ENCODE peak calls at places on chromosomes 16 and 17, in six cellular contexts. B, U, S, X, L and P are unnamed samples.

GRCh38 chr16:57349212-57350031 is 9.2 kb upstream of the CCL22 start:
- DNase-seq in L (no peak), S (no peak), U (no peak), B (no peak), X (no peak), P (no peak)

GRCh38 chr17:62824290-62825135 is 16.4 kb upstream of the MARCHF10 start:
- DNase-seq in U (no peak), X (no peak), B (no peak), L (peak; percentile 96), S (peak; percentile 61), P (no peak)

GRCh38 chr16:81637336-81638235 is 141.5 kb upstream of the PLCG2 start:
- DNase-seq in L (no peak), U (no peak), B (no peak), X (no peak), S (no peak), P (no peak)

GRCh38 chr16:20402651-20403050 is 1.9 kb downstream of the PDILT start:
- DNase-seq in L (no peak), S (no peak), X (no peak), B (no peak), U (no peak), P (no peak)

GRCh38 chr16:10181196-10182162 is 749 bp downstream of the GRIN2A start:
- DNase-seq in B (no peak), X (peak; percentile 75), L (peak; percentile 63), U (peak; percentile 61), S (peak; percentile 80), P (peak; percentile 85)

GRCh38 chr16:1780677-1781072 is 1.7 kb downstream of the SPSB3 start:
- DNase-seq in S (no peak), B (no peak), U (no peak), X (no peak), L (no peak), P (no peak)

GRCh38 chr16:73414636-73415035 is 366.7 kb upstream of the ZFHX3 start:
- DNase-seq in U (no peak), L (no peak), S (no peak), X (no peak), B (no peak), P (no peak)

GRCh38 chr17:11363575-11363974 is 122.6 kb downstream of the SHISA6 start:
- DNase-seq in L (no peak), S (no peak), U (no peak), B (no peak), X (no peak), P (no peak)

GRCh38 chr16:78842950-78843349 is 743.5 kb downstream of the WWOX start:
- DNase-seq in B (no peak), U (no peak), X (no peak), S (no peak), L (no peak), P (no peak)

GRCh38 chr16:82506734-82507133 is 120.0 kb upstream of the CDH13 start:
- DNase-seq in U (no peak), L (no peak), B (no peak), S (no peak), X (no peak), P (no peak)

GRCh38 chr16:57889960-57890751 is 80.8 kb downstream of the CNGB1 start:
- DNase-seq in U (no peak), L (no peak), X (no peak), B (no peak), S (no peak), P (peak; percentile 72)

GRCh38 chr16:53429221-53429943 is 4.9 kb upstream of the RBL2 start:
- DNase-seq in S (no peak), X (no peak), L (peak; percentile 65), B (no peak), U (no peak), P (no peak)

GRCh38 chr16:88934066-88934667 is 42.8 kb downstream of the CBFA2T3 start:
- DNase-seq in X (no peak), U (no peak), B (no peak), S (no peak), L (no peak), P (no peak)

GRCh38 chr17:75228305-75228704 is 22.8 kb downstream of the NUP85 start:
- DNase-seq in U (peak; percentile 23), B (no peak), X (no peak), L (no peak), S (no peak), P (no peak)

GRCh38 chr16:638034-638543 is 2.0 kb upstream of the METTL26 start:
- DNase-seq in U (no peak), X (no peak), B (no peak), S (no peak), L (no peak), P (peak; percentile 73)

GRCh38 chr17:73494955-73495349 is 149.3 kb downstream of the SDK2 start:
- DNase-seq in X (no peak), B (no peak), U (no peak), L (no peak), S (no peak), P (no peak)

GRCh38 chr16:2031081-2031577 is 4.4 kb downstream of the NHERF2 start:
- DNase-seq in U (peak; percentile 66), X (no peak), B (no peak), L (no peak), S (no peak), P (peak; percentile 87)

GRCh38 chr17:43983515-43984411 is 20.7 kb upstream of the NAGS start:
- DNase-seq in S (no peak), B (no peak), X (no peak), U (peak; percentile 56), L (no peak), P (peak; percentile 62)

GRCh38 chr17:81487487-81488275 is 24.9 kb downstream of the ACTG1 start:
- DNase-seq in L (peak; percentile 38), B (peak; percentile 65), S (peak; percentile 75), X (peak; percentile 88), U (peak; percentile 92), P (peak; percentile 95)
- H3K4me3 ChIP-seq in L (peak overlapping the region; percentile 48), B (no peak overlapping the region), S (peak overlapping the region; percentile 44), X (peak overlapping the region; percentile 48), U (peak overlapping the region; percentile 85), P (peak overlapping the region; percentile 79)

GRCh38 chr16:31754998-31755615 is 118.5 kb upstream of the ZNF267 start:
- DNase-seq in X (no peak), L (no peak), U (no peak), B (no peak), S (no peak), P (no peak)
- H3K9me3 ChIP-seq in X (peaks cover 28% of the 10 kb centered on the region), L (peaks cover 56% of the 10 kb centered on the region), U (peaks cover 96% of the 10 kb centered on the region), B (peaks cover 72% of the 10 kb centered on the region), S (peaks cover 7% of the 10 kb centered on the region), P (peaks cover 9% of the 10 kb centered on the region)

GRCh38 chr17:29021251-29021650 is 15.4 kb upstream of the SEZ6 start:
- DNase-seq in X (no peak), B (no peak), U (no peak), L (no peak), S (no peak), P (no peak)

GRCh38 chr17:29019475-29020181 is 13.8 kb upstream of the SEZ6 start:
- DNase-seq in U (no peak), S (no peak), X (no peak), L (no peak), B (no peak), P (peak; percentile 48)

GRCh38 chr17:29027521-29027920 is 15.4 kb upstream of the PIPOX start:
- DNase-seq in S (no peak), U (no peak), X (no peak), B (no peak), L (no peak), P (no peak)

GRCh38 chr17:29018788-29019474 is 13.1 kb upstream of the SEZ6 start:
- DNase-seq in U (no peak), L (no peak), X (no peak), S (no peak), B (no peak), P (no peak)

GRCh38 chr17:29024456-29024952 is 18.4 kb upstream of the PIPOX start:
- DNase-seq in L (no peak), U (no peak), S (no peak), B (no peak), X (no peak), P (no peak)
- H3K27me3 ChIP-seq in L (peaks cover 7% of the 10 kb centered on the region), U (no peaks in the 10 kb centered on the region), S (no peaks in the 10 kb centered on the region), B (peaks cover 19% of the 10 kb centered on the region), X (no peaks in the 10 kb centered on the region), P (no peaks in the 10 kb centered on the region)

GRCh38 chr17:45292696-45293412 is 24.0 kb downstream of the MAP3K14 start:
- DNase-seq in B (no peak), X (no peak), U (peak; percentile 63), S (no peak), L (no peak), P (no peak)
- H3K4me3 ChIP-seq in B (no peak overlapping the region), X (no peak overlapping the region), U (peak overlapping the region; percentile 8), S (no peak overlapping the region), L (no peak overlapping the region), P (no peak overlapping the region)

DNA sequence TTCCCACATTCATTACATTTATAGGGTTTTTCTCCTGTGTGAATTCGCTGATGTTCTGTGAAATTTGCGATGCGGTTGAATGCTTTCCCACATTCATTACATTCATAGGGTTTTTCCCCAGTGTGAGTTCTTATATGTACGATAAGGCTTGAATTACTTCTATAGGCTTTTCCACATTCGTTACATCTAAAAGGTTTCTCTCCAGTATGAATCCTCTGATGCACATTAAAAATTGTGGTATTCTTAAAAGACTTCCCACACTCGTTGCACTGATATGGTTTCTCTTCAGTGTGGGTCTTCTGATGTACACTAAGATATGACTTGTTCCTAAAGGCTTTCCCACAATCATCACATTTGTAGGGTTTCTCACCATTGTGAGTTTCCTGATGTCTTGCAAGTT is 30.4 kb downstream of the ZNF624 start:
- DNase-seq in L (no peak), B (no peak), X (no peak), U (no peak), S (no peak), P (no peak)
- H3K9me3 ChIP-seq in L (peaks cover 57% of the 10 kb centered on the region), B (peaks cover 37% of the 10 kb centered on the region), X (peaks cover 21% of the 10 kb centered on the region), U (peaks cover 84% of the 10 kb centered on the region), S (peaks cover 20% of the 10 kb centered on the region), P (peaks cover 1% of the 10 kb centered on the region)

DNA sequence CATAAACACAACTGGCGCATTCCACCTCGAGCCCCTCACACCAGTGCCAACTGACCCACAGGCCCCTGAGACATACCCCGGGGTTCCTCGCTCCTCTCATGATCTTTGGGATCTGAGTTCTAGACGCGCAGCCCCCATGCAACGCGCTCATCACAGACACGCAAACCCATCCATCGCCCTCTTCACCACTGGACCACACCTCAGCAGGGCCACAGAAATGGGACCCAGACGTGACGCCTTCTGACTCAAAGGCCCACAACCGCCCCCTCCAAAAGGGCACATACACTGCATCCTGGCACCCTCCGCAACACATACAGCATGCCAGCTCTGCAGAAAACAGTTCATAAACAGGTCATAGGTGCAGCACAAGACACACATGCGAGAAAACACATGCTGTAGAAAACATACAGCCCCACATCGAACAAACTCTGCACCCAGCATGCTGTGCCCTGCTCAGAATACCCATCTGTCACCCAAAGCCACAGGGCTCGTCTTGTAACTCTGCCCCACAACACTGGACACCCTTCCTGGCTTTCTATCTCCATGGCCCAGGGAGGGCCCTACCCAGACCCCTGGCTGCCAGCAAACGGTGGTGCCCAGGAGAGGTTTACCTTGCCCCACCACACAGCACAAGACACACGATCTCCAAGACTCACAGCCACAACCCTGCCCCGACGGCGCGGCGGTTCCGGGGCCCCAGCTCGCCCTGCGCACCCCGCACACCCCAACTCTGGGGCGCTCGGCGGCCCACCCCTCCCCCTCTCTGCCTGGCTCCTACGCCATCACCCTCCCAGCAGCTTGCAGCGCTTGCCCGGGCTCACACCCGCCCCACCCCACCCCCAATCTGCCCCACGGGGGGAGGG is 924 bp downstream of the ZBTB4 start:
- DNase-seq in X (peak; percentile 83), L (no peak), B (peak; percentile 72), U (peak; percentile 79), S (peak; percentile 37), P (peak; percentile 87)
- H3K27me3 ChIP-seq in X (no peaks in the 10 kb centered on the region), L (no peaks in the 10 kb centered on the region), B (no peaks in the 10 kb centered on the region), U (no peaks in the 10 kb centered on the region), S (no peaks in the 10 kb centered on the region), P (no peaks in the 10 kb centered on the region)